ENCODE peak calls at places on chromosomes 16 and 17, in eight cellular contexts. Y, Q, K, J, N, B, R and D are unnamed samples.

GRCh38 chr16:56257260-56257659 is 66.0 kb downstream of the GNAO1 start:
- DNase-seq in Y (no peak), Q (no peak), K (no peak), J (peak; percentile 70), N (no peak), B (no peak), R (no peak), D (no peak)

GRCh38 chr17:8506145-8506544 is 70.5 kb downstream of the NDEL1 start:
- DNase-seq in Y (no peak), Q (no peak), K (no peak), J (no peak), N (no peak), B (no peak), R (no peak), D (no peak)

GRCh38 chr17:68684860-68685493 is 83.8 kb upstream of the FAM20A start:
- DNase-seq in Y (no peak), Q (no peak), K (no peak), J (no peak), N (no peak), B (no peak), R (no peak), D (no peak)

GRCh38 chr17:13977837-13978236 is 91.5 kb upstream of the COX10 start:
- DNase-seq in Y (no peak), Q (no peak), K (no peak), J (no peak), N (no peak), B (no peak), R (no peak), D (no peak)

GRCh38 chr16:81565633-81566032 is 121.0 kb downstream of the CMIP start:
- DNase-seq in Y (no peak), Q (no peak), K (no peak), J (no peak), N (no peak), B (no peak), R (no peak), D (no peak)

GRCh38 chr16:3751878-3752277 is 34.6 kb upstream of the TRAP1 start:
- DNase-seq in Y (no peak), Q (no peak), K (no peak), J (no peak), N (no peak), B (no peak), R (no peak), D (no peak)

GRCh38 chr17:68515238-68515637 is 3.0 kb downstream of the PRKAR1A start:
- DNase-seq in Y (no peak), Q (no peak), K (no peak), J (no peak), N (no peak), B (no peak), R (no peak), D (no peak)

GRCh38 chr17:10081571-10082169 is 116.7 kb downstream of the GAS7 start:
- DNase-seq in Y (no peak), Q (no peak), K (no peak), J (no peak), N (no peak), B (no peak), R (no peak), D (no peak)

GRCh38 chr17:67779098-67779672 is 46.1 kb upstream of the BPTF start:
- DNase-seq in Y (peak; percentile 48), Q (peak; percentile 74), K (no peak), J (peak; percentile 37), N (no peak), B (peak; percentile 42), R (peak; percentile 45), D (no peak)

GRCh38 chr17:20823890-20824289 is 218.9 kb downstream of the USP22 start:
- DNase-seq in Y (no peak), Q (no peak), K (no peak), J (no peak), N (no peak), B (no peak), R (no peak), D (no peak)

GRCh38 chr17:5486206-5487124 is at the start of gene MIS12:
- DNase-seq in Y (peak; percentile 97), Q (peak; percentile 98), K (peak; percentile 95), J (peak; percentile 93), N (peak; percentile 100), B (peak; percentile 97), R (peak; percentile 94), D (peak; percentile 99)

GRCh38 chr17:5481451-5481850 is 4.5 kb downstream of the DERL2 start:
- DNase-seq in Y (no peak), Q (no peak), K (no peak), J (no peak), N (no peak), B (no peak), R (no peak), D (no peak)

GRCh38 chr17:5488752-5489151 is 2.4 kb downstream of the MIS12 start:
- DNase-seq in Y (no peak), Q (no peak), K (no peak), J (no peak), N (no peak), B (no peak), R (no peak), D (no peak)

DNA sequence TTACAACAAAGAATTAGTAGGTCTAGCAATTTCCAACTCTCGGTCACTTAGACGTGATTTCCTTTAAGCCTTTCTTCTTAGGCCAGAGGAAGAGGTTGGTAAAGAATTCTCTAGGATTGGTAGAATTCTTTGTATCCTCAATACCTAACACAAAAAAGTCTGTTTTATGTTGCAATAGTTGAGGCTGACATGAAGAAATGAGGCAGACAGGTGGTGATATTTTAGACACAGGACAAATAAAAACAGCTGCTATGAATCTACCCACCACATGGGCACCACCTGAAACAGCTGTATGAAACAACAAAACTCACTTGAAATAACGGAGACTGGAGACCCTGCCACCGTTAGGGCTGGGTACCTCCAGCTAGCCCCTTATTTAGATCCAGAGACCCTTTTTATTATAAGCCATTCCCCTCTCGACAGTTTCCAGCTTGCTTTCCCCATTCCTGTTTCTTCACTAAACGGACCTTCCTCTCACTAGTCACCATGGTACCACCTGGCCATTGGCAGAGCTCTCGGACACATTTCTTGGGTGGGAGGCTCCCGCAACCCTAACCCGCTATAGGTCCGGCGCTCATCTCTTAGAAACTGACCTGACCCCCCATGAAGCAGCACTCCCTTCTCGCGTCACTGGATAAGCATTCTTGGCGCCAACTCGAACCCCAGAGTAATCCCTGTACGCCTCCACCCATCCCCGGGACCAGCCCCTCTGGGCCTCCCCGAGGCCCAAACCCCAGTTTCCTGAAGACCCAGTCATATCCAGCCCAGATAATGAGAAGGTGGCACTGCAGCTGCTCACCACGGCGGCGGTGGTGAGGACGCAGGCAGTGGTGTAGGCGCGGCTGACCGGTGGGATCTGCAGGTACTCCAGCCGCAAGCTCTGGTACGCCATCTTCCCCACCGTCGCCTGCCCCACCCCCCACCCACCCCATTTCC is at the start of gene DERL2:
- DNase-seq in Y (no peak), Q (peak; percentile 33), K (no peak), J (no peak), N (no peak), B (no peak), R (no peak), D (no peak)
- TF ChIP-seq CTCF in Y (no peak), Q (no peak), K (no peak), J (no peak), N (no peak), B (no peak), R (no peak), D (no peak)

GRCh38 chr17:76123749-76124581 is 17.1 kb downstream of the FOXJ1 start:
- DNase-seq in Y (no peak), Q (no peak), K (no peak), J (no peak), N (no peak), B (peak; percentile 19), R (no peak), D (no peak)

GRCh38 chr17:76125391-76125675 is 15.7 kb downstream of the FOXJ1 start:
- DNase-seq in Y (no peak), Q (no peak), K (no peak), J (no peak), N (no peak), B (no peak), R (no peak), D (no peak)

GRCh38 chr17:76123127-76123499 is 17.9 kb downstream of the FOXJ1 start:
- DNase-seq in Y (no peak), Q (no peak), K (no peak), J (no peak), N (no peak), B (no peak), R (no peak), D (no peak)

GRCh38 chr17:76125922-76126321 is 15.1 kb downstream of the FOXJ1 start:
- DNase-seq in Y (no peak), Q (no peak), K (no peak), J (no peak), N (no peak), B (no peak), R (no peak), D (no peak)

GRCh38 chr17:76124582-76125390 is 16.3 kb downstream of the FOXJ1 start:
- DNase-seq in Y (no peak), Q (no peak), K (no peak), J (no peak), N (no peak), B (peak; percentile 6), R (no peak), D (no peak)
- TF ChIP-seq CTCF in Y (no peak), Q (peak; percentile 48), K (peak; percentile 28), J (no peak), N (no peak), B (no peak), R (peak; percentile 18), D (no peak)

GRCh38 chr16:82641336-82641984 is 14.7 kb downstream of the CDH13 start:
- DNase-seq in Y (no peak), Q (no peak), K (no peak), J (no peak), N (no peak), B (no peak), R (no peak), D (no peak)
- TF ChIP-seq CTCF in Y (peak; percentile 36), Q (no peak), K (peak; percentile 38), J (peak; percentile 38), N (no peak), B (peak; percentile 11), R (peak; percentile 16), D (peak; percentile 60)

GRCh38 chr17:42566873-42567573 is at the start of gene MLX:
- DNase-seq in Y (peak; percentile 66), Q (peak; percentile 91), K (no peak), J (peak; percentile 97), N (peak; percentile 96), B (peak; percentile 100), R (peak; percentile 96), D (peak; percentile 98)
- TF ChIP-seq CTCF in Y (no peak), Q (peak; percentile 48), K (no peak), J (no peak), N (no peak), B (no peak), R (no peak), D (no peak)

GRCh38 chr17:180380-181212 is 854 bp downstream of the DOC2B start:
- DNase-seq in Y (no peak), Q (no peak), K (no peak), J (peak; percentile 42), N (no peak), B (no peak), R (peak; percentile 65), D (no peak)

GRCh38 chr17:179721-180379 is 1.6 kb downstream of the DOC2B start:
- DNase-seq in Y (no peak), Q (no peak), K (no peak), J (no peak), N (no peak), B (no peak), R (no peak), D (no peak)

GRCh38 chr17:183021-183420 is 1.6 kb upstream of the DOC2B start:
- DNase-seq in Y (no peak), Q (no peak), K (no peak), J (no peak), N (no peak), B (no peak), R (no peak), D (no peak)

GRCh38 chr17:182164-182751 is 808 bp upstream of the DOC2B start:
- DNase-seq in Y (no peak), Q (peak; percentile 42), K (no peak), J (no peak), N (no peak), B (no peak), R (no peak), D (no peak)

GRCh38 chr17:181213-182163 is at the start of gene DOC2B:
- DNase-seq in Y (peak; percentile 40), Q (no peak), K (no peak), J (peak; percentile 63), N (no peak), B (no peak), R (peak; percentile 77), D (no peak)
- TF ChIP-seq CTCF in Y (no peak), Q (no peak), K (no peak), J (no peak), N (no peak), B (no peak), R (no peak), D (no peak)